ENCODE peak calls at places on chromosomes 7 and 10, in ten cellular contexts. L, A, R, D, M, U, T, K, G and E are unnamed samples.

GRCh38 chr10:62648941-62649340 is 155.6 kb upstream of the ADO start:
- DNase-seq in M (no peak), A (no peak), T (no peak), L (no peak), U (no peak), R (no peak), K (no peak), G (no peak), D (no peak), E (no peak)

GRCh38 chr10:87659571-87660483 is at the start of gene PAPSS2:
- DNase-seq in G (no peak), M (peak), K (peak), U (no peak), R (peak), A (no peak), L (peak), D (peak), T (peak), E (no peak)

GRCh38 chr7:132055331-132056120 is 499.1 kb upstream of the PODXL start:
- DNase-seq in A (no peak), U (no peak), L (no peak), R (no peak), M (no peak), T (no peak), D (no peak), K (no peak), G (no peak), E (no peak)

GRCh38 chr7:115635876-115636275 is 394.7 kb downstream of the TFEC start:
- DNase-seq in L (no peak), A (no peak), U (no peak), M (no peak), G (no peak), D (no peak), R (no peak), K (no peak), T (no peak), E (no peak)

GRCh38 chr10:109953745-109954144 is 30.4 kb upstream of the XPNPEP1 start:
- DNase-seq in A (no peak), U (no peak), M (no peak), G (no peak), L (no peak), T (no peak), R (no peak), K (no peak), D (no peak), E (no peak)

GRCh38 chr10:49568235-49568634 is 29.3 kb upstream of the ERCC6 start:
- DNase-seq in A (no peak), U (no peak), L (peak), R (no peak), G (no peak), T (no peak), K (no peak), D (no peak), M (no peak), E (no peak)

GRCh38 chr7:75590373-75591005 is 98.4 kb downstream of the SPDYE5 start:
- DNase-seq in K (no peak), T (no peak), G (no peak), R (no peak), A (no peak), M (no peak), L (no peak), D (no peak), U (no peak), E (no peak)

GRCh38 chr10:110226926-110227641 is 19.7 kb downstream of the MXI1 start:
- DNase-seq in L (peak), G (no peak), K (peak), D (peak), A (peak), T (peak), M (peak), U (peak), R (peak), E (no peak)

GRCh38 chr10:120981601-120982381 is 130.6 kb downstream of the WDR11 start:
- DNase-seq in D (peak), G (no peak), K (no peak), A (no peak), L (no peak), R (no peak), U (no peak), T (no peak), M (no peak), E (no peak)

GRCh38 chr7:55191926-55192692 is 173.0 kb upstream of the LANCL2 start:
- DNase-seq in R (no peak), U (no peak), L (peak), K (no peak), M (no peak), G (no peak), T (no peak), A (no peak), D (peak), E (no peak)

GRCh38 chr7:149385195-149385955 is 75.5 kb downstream of the ZNF777 start:
- DNase-seq in T (no peak), D (no peak), U (no peak), L (no peak), M (no peak), A (no peak), G (no peak), R (peak), K (no peak), E (no peak)

GRCh38 chr7:105019269-105019668 is 5.3 kb downstream of the KMT2E start:
- DNase-seq in L (no peak), A (no peak), M (no peak), T (no peak), D (no peak), K (no peak), R (no peak), U (no peak), G (no peak), E (no peak)

GRCh38 chr7:105022458-105022857 is 8.5 kb downstream of the KMT2E start:
- DNase-seq in A (no peak), L (no peak), K (no peak), D (no peak), U (no peak), T (no peak), G (no peak), M (no peak), R (no peak), E (no peak)

GRCh38 chr7:105024734-105025133 is 10.7 kb downstream of the KMT2E start:
- DNase-seq in R (no peak), L (peak), D (no peak), A (no peak), M (no peak), T (no peak), G (no peak), U (no peak), K (no peak), E (no peak)

GRCh38 chr7:105017263-105018051 is 3.5 kb downstream of the KMT2E start:
- DNase-seq in G (no peak), T (no peak), D (no peak), M (no peak), R (no peak), A (no peak), U (no peak), L (no peak), K (no peak), E (no peak)

DNA sequence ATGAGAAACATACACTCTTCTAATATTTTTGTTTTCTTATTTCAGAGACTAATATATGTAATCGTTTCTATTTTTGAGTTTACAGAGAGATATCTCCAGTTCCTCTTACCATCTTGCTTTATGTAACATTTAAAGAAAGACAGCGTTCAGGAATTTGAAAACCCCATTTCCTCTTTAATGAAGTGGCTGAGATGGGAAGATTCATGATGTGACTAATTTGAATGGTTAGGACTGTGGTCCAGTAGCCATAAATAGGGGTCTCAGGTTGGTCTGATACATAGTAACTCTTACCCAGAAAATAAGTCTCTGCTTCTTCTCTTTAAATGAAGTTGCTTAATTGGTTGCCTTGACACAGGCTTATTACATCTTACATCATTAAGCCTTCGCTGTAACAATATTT is 6.9 kb downstream of the KMT2E start:
- DNase-seq in G (no peak), U (no peak), A (no peak), M (no peak), D (no peak), K (no peak), T (no peak), R (no peak), L (no peak), E (no peak)
- H3K4me3 ChIP-seq in G (no peak), U (no peak), A (no peak), M (peak), D (no peak), K (no peak), T (no peak), R (no peak), L (no peak), E (no peak)

GRCh38 chr10:70619271-70620019 is 16.9 kb upstream of the PRF1 start:
- DNase-seq in M (no peak), K (no peak), A (peak), U (no peak), D (peak), T (no peak), L (peak), G (no peak), R (no peak), E (no peak)
- TF ChIP-seq CTCF in M (no peak), K (no peak), A (peak), U (no peak), D (peak), T (no peak), L (peak), G (peak), R (peak), E (peak)

GRCh38 chr10:127293640-127294039 is 97.2 kb upstream of the INSYN2A start:
- DNase-seq in M (no peak), G (peak), L (peak), K (no peak), T (no peak), A (no peak), D (no peak), R (no peak), U (no peak), E (no peak)
- H3K4me3 ChIP-seq in M (no peak), G (no peak), L (no peak), K (no peak), T (no peak), A (no peak), D (no peak), R (no peak), U (no peak), E (no peak)

GRCh38 chr7:15326044-15326644 is 235.7 kb downstream of the AGMO start:
- DNase-seq in G (peak), K (no peak), D (peak), M (no peak), T (no peak), R (no peak), L (peak), A (peak), U (no peak), E (no peak)
- TF ChIP-seq CTCF in G (peak), K (peak), D (peak), M (peak), T (peak), R (peak), L (peak), A (peak), U (no peak), E (peak)

DNA sequence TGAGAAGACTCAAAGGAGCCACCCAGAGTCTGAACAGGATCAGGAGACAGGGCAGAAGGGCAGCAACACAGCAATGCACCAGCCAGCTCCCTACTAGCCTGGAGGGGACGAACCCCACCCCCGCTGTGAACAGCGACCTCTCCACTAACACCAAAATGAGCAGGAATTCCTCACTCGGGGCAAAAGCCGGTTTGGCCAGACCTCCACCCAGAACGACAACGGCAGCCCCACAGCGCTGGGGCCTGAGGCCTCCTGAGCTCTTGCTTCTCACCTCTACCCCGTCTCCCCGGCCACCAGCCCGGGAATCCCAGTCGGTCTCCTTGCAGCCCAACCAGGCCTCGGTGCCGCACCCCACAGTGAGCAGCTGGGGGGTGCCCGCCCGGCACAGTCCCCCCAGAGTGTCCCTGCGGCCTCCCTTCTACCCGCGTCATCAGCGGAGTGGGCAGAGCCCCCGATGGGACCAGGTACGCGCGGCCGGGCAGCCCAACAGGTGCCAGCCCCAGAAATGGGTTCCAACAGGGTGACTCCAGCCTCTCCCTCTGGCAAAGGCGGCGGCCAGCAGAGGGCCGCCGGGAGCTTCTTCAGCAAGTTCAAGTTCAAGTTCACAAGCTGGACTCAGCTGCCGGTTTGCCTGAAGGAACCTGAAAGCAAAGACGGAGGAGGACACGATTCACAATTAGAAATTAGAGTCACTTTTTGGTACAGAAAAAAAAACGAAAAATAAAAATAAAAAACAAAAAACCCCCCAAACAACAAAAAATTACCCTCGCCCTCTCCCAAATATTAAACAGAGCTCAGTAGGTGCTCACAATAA is 129.0 kb downstream of the MARCHF5 start:
- DNase-seq in L (peak), G (no peak), D (peak), T (no peak), M (peak), A (no peak), R (peak), U (no peak), K (no peak), E (no peak)
- H3K4me3 ChIP-seq in L (peak), G (no peak), D (peak), T (peak), M (peak), A (no peak), R (peak), U (no peak), K (peak), E (peak)

GRCh38 chr7:10889266-10889898 is 84.3 kb upstream of the PHF14 start:
- DNase-seq in T (no peak), A (peak), K (no peak), L (peak), R (no peak), D (peak), M (no peak), U (no peak), G (peak), E (peak)
- TF ChIP-seq CTCF in T (peak), A (peak), K (peak), L (peak), R (peak), D (peak), M (peak), U (peak), G (peak), E (peak)

GRCh38 chr10:13716161-13717071 is 129.7 kb downstream of the PRPF18 start:
- DNase-seq in L (peak), A (no peak), R (peak), G (no peak), U (no peak), K (no peak), M (no peak), T (no peak), D (no peak), E (no peak)

GRCh38 chr10:13717571-13717935 is 130.8 kb downstream of the PRPF18 start:
- DNase-seq in K (no peak), D (no peak), U (no peak), T (no peak), M (no peak), R (no peak), A (no peak), G (no peak), L (no peak), E (no peak)

GRCh38 chr10:13718820-13719219 is 132.1 kb downstream of the PRPF18 start:
- DNase-seq in T (no peak), U (no peak), A (no peak), R (no peak), D (no peak), K (no peak), L (no peak), M (no peak), G (no peak), E (no peak)

GRCh38 chr10:13719411-13719810 is 132.6 kb downstream of the PRPF18 start:
- DNase-seq in A (no peak), G (no peak), R (no peak), U (no peak), D (no peak), L (no peak), M (no peak), T (no peak), K (no peak), E (no peak)

DNA sequence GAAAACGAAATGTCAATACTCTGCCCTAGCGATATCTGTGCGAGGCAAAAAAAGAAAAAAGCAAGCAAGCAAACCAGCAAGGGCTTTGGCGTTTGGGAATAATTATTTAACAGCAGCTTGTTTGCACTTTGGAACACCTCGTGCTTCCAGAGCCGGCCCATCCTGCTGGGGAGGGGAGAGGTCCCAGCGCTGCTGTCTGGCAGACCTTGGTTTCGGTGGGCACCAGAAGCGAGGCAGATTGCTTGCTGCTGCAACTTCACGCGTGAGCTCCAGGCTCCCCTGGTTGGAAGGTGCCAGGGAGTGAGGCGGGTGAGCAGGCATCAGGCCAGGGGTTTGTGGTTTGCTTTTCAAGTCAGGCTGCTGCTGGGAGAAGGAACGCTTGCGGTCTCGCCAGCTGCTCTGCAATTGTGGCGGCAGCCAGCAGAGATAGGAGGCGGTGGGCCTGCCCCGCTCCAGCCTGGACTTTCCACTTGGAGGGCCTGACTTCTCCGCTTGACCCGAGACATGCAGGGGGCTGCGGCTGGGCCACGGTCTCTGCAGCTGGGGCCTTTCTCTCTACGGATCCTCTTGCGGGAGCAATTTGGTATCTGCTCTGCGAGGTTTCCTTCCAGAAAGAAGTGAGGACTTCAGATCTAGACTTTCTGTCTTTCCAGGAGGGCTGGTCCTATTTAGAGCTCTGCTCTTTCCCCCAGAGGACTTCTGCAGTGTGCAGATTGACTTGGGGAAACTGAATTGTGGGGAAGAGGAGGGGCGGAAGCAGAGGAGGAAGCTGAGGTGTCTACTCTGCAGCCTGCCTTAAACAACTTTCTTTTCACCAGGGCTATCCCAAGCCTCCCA is 131.4 kb downstream of the PRPF18 start:
- DNase-seq in K (peak), U (peak), R (peak), A (no peak), T (peak), L (peak), G (peak), D (no peak), M (peak), E (peak)
- H3K4me3 ChIP-seq in K (peak), U (peak), R (peak), A (no peak), T (peak), L (peak), G (no peak), D (no peak), M (peak), E (peak)

GRCh38 chr10:47024399-47025252 is 113.4 kb downstream of the PTPN20 start:
- DNase-seq in K (peak), G (peak), T (no peak), D (peak), U (peak), M (no peak), L (peak), A (peak), R (peak), E (no peak)

GRCh38 chr10:47027108-47027811 is 116.0 kb downstream of the PTPN20 start:
- DNase-seq in G (no peak), T (no peak), A (no peak), M (no peak), K (peak), L (no peak), R (peak), D (no peak), U (no peak), E (no peak)

GRCh38 chr10:47026301-47027107 is 115.3 kb downstream of the PTPN20 start:
- DNase-seq in M (no peak), T (no peak), U (no peak), R (peak), D (no peak), K (peak), L (no peak), G (no peak), A (no peak), E (no peak)

GRCh38 chr10:47025253-47025539 is 114.0 kb downstream of the PTPN20 start:
- DNase-seq in G (no peak), D (no peak), K (peak), T (no peak), R (peak), M (no peak), A (no peak), U (no peak), L (no peak), E (no peak)

DNA sequence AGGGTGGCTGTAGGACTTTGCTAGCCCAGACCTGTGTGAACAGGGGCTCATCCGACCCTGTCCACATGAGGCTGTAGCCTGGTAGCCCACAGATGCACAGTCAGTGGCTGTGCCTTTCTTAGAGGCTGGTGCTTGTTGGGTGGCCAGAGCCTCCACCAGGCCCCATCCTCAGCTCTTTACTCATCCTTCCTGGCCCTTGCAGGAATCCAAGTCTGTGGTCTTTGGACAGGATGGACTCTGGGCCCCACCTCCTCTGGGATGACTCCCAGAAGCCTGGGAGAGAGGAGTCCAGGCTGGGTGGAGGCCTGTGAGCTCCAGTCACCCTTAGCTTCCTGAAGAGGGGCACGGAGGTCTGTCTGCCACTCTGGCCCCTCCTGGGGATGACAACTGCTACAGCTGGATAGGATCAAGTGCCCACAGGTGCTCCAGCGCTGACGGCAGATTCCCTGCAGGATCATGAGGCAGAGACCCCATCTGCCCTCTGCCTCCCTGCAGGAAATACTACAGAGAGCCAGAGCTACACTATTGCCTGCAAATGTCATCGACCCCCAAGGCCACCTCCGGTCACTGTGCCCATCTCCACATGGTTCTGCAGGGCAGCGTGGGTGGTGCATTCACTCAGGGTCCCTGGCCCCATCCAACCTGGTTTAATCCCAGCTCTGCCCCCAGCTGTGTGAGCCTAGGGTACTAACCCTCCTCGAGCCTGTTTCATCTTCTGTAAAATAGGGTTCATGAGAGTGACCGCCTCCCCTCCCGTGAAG is 114.5 kb downstream of the PTPN20 start:
- DNase-seq in G (no peak), M (peak), D (no peak), A (no peak), L (peak), T (no peak), U (no peak), R (peak), K (no peak), E (no peak)
- TF ChIP-seq CTCF in G (no peak), M (no peak), D (no peak), A (no peak), L (no peak), T (no peak), U (no peak), R (no peak), K (no peak), E (no peak)

DNA sequence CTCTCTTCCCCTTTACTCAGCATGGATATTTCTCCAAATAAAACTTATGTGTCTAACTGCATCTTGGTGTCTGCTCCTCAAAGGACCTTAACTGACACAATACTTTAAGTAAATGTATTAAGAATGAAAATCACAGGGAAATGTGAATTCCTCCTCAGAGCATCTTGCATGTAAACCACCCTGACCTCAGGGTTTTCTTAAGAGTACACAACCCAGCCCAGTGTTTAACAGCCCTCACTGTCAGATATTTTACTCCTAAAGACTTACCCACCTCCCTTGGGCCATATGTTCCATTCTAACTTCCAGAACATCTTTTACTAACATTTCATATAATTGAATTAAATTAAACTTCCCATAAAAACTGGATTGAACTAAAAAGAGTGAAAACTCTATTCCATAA is 315.3 kb downstream of the HPSE2 start:
- DNase-seq in L (no peak), A (no peak), R (no peak), K (no peak), T (no peak), U (no peak), M (no peak), D (no peak), G (no peak), E (no peak)
- H3K4me3 ChIP-seq in L (no peak), A (no peak), R (no peak), K (no peak), T (no peak), U (no peak), M (no peak), D (no peak), G (no peak), E (no peak)